ENCODE peak calls at places on chromosomes 5 and 9, in six cellular contexts. H is AG08395; Q is activated naive CD4-positive, alpha-beta T cell treated with anti-CD3 and anti-CD28 coated beads, Interleukin-2, amount 50 U/mL, for 16 hours; R is HTR-8/SVneo; P is spleen; U is NB4. K is an unnamed sample.

GRCh38 chr5:158820891-158821290 is 278.8 kb downstream of the EBF1 start:
- DNase-seq in R (no peak), U (no peak), Q (no peak), H (no peak), P (peak), K (no peak)

GRCh38 chr9:33167084-33167948 is at the start of gene B4GALT1:
- DNase-seq in H (peak), R (peak), U (peak), P (peak), Q (peak), K (peak)

GRCh38 chr5:77083088-77083487 is 4.0 kb downstream of the ZBED3 start:
- DNase-seq in H (no peak), Q (no peak), P (no peak), R (no peak), U (no peak), K (no peak)

GRCh38 chr9:21395778-21396717 is 10.8 kb upstream of the IFNA2 start:
- DNase-seq in P (peak), Q (peak), H (no peak), U (peak), R (no peak), K (peak)

GRCh38 chr5:134246771-134247329 is 21.0 kb upstream of the PPP2CA start:
- DNase-seq in U (no peak), P (no peak), Q (no peak), H (no peak), R (no peak), K (no peak)

GRCh38 chr5:58774979-58775378 is 192.1 kb downstream of the RAB3C start:
- DNase-seq in R (no peak), H (no peak), U (no peak), Q (no peak), P (no peak), K (no peak)

GRCh38 chr5:169561883-169562282 is 21.7 kb upstream of the SPDL1 start:
- DNase-seq in H (no peak), Q (no peak), R (no peak), U (no peak), P (no peak), K (no peak)

GRCh38 chr5:132030610-132031009 is 19.2 kb upstream of the ACSL6 start:
- DNase-seq in H (no peak), U (no peak), Q (no peak), R (no peak), P (no peak), K (no peak)

GRCh38 chr5:22621084-22621483 is 232.1 kb downstream of the CDH12 start:
- DNase-seq in H (no peak), U (no peak), Q (no peak), P (no peak), R (no peak), K (no peak)

GRCh38 chr5:148401604-148402003 is 17.8 kb downstream of the FBXO38 start:
- DNase-seq in P (no peak), R (no peak), H (no peak), Q (no peak), U (no peak), K (no peak)

GRCh38 chr9:21461377-21461776 is 20.7 kb downstream of the IFNE start:
- DNase-seq in U (peak), Q (no peak), P (no peak), R (no peak), H (no peak), K (no peak)

GRCh38 chr9:95511952-95512750 is 4.6 kb downstream of the PTCH1 start:
- DNase-seq in P (no peak), Q (no peak), R (no peak), U (peak), H (peak), K (no peak)

GRCh38 chr5:173499471-173500212 is 116.8 kb downstream of the BOD1 start:
- DNase-seq in H (no peak), U (no peak), P (no peak), R (no peak), Q (no peak), K (no peak)

GRCh38 chr5:68216737-68217231 is 1.2 kb downstream of the PIK3R1 start:
- DNase-seq in H (peak), U (no peak), R (no peak), Q (no peak), P (no peak), K (no peak)

GRCh38 chr5:170611446-170612088 is 107.7 kb downstream of the KCNIP1 start:
- DNase-seq in P (peak), R (no peak), H (no peak), Q (no peak), U (no peak), K (no peak)

GRCh38 chr9:134189475-134190231 is 25.3 kb upstream of the RNU6ATAC start:
- DNase-seq in R (no peak), Q (no peak), U (no peak), H (no peak), P (peak), K (no peak)

GRCh38 chr9:129888085-129888808 is 53.0 kb downstream of the USP20 start:
- DNase-seq in Q (peak), H (no peak), U (peak), P (peak), R (no peak), K (peak)

GRCh38 chr5:6175172-6175855 is 203.0 kb downstream of the MED10 start:
- DNase-seq in R (no peak), Q (no peak), P (no peak), U (no peak), H (no peak), K (no peak)

GRCh38 chr5:157275403-157275802 is 9.5 kb downstream of the CYFIP2 start:
- DNase-seq in Q (no peak), P (no peak), R (no peak), U (no peak), H (no peak), K (no peak)

GRCh38 chr5:149439899-149440655 is 61.0 kb upstream of the IL17B start:
- DNase-seq in P (no peak), H (no peak), Q (no peak), U (no peak), R (no peak), K (no peak)

GRCh38 chr5:168614661-168615060 is 35.5 kb upstream of the PANK3 start:
- DNase-seq in R (no peak), U (no peak), Q (no peak), H (no peak), P (no peak), K (no peak)

GRCh38 chr5:171092194-171092593 is 216.9 kb upstream of the TLX3 start:
- DNase-seq in R (peak), H (no peak), U (no peak), Q (no peak), P (no peak), K (no peak)